ENCODE peak calls at places on chromosomes 3 and 15, in four cellular contexts. Q, C, F and I are unnamed samples.

GRCh38 chr15:50519740-50520425 is 26.6 kb downstream of the USP50 start:
- DNase-seq in Q (no peak), C (no peak), F (no peak), I (no peak)

GRCh38 chr3:188085596-188086560 is 68.1 kb upstream of the LPP start:
- DNase-seq in Q (no peak), C (no peak), F (no peak), I (no peak)

GRCh38 chr3:127275287-127275781 is 12.5 kb downstream of the PRR20G start:
- DNase-seq in Q (no peak), C (no peak), F (no peak), I (no peak)

GRCh38 chr3:183295211-183295610 is 42.2 kb downstream of the B3GNT5 start:
- DNase-seq in Q (no peak), C (no peak), F (peak; percentile 54), I (no peak)

GRCh38 chr3:131361464-131362421 is 19.8 kb upstream of the NUDT16 start:
- DNase-seq in Q (no peak), C (peak; percentile 36), F (peak; percentile 96), I (peak; percentile 27)

GRCh38 chr3:52218953-52219650 is 6.3 kb downstream of the TLR9 start:
- DNase-seq in Q (no peak), C (no peak), F (no peak), I (no peak)

GRCh38 chr15:101498731-101499480 is 9.4 kb upstream of the PCSK6 start:
- DNase-seq in Q (no peak), C (no peak), F (no peak), I (no peak)

GRCh38 chr15:33492434-33493052 is 181.8 kb downstream of the RYR3 start:
- DNase-seq in Q (no peak), C (no peak), F (no peak), I (no peak)

GRCh38 chr3:20843037-20843436 is 657.0 kb upstream of the SGO1 start:
- DNase-seq in Q (no peak), C (no peak), F (no peak), I (no peak)
- H3K9me3 ChIP-seq in Q (no peaks in the 10 kb centered on the region), C (no peaks in the 10 kb centered on the region), F (peaks cover under 1% of the 10 kb centered on the region), I (no peaks in the 10 kb centered on the region)

GRCh38 chr3:80663426-80663825 is 895.6 kb upstream of the ROBO1 start:
- DNase-seq in Q (no peak), C (no peak), F (no peak), I (no peak)
- H3K27ac ChIP-seq in Q (no peak overlapping the region), C (no peak overlapping the region), F (no peak overlapping the region), I (no peak overlapping the region)

DNA sequence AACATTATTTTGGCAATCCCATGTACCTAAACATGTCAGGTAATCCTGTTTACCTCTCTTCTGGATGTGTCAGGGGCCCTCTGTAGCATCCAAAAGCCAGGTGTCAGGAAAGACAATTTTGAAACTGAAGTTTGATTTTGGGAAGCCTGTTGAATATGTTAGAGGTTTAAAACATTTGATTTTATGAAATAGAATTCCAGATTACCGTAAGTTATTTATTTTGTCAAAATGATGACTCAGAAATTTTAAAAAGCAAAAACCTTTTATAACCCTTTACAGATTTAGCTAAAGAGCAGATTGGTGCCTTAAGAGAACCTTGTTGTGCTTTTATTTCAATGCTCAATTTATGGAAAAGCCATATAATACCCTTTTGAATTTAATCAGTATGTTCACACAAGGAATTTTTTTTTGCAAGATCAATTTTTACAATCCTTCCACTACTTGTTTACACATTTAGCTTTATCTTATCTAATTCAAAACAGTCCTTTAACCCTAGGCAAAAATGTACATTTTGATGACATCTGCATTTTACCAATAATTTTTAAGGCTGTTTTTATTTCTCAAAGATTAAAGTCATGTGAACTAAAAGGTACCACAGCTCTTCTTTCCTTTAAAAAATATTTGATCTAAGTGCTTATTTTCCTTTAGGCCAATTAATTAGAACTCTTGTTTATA is 10.0 kb downstream of the KIF15 start:
- DNase-seq in Q (no peak), C (no peak), F (no peak), I (no peak)
- H3K9me3 ChIP-seq in Q (no peaks in the 10 kb centered on the region), C (peaks cover 20% of the 10 kb centered on the region), F (peaks cover 54% of the 10 kb centered on the region), I (no peaks in the 10 kb centered on the region)

GRCh38 chr3:58049143-58049785 is 41.0 kb downstream of the FLNB start:
- DNase-seq in Q (no peak), C (peak; percentile 66), F (peak; percentile 47), I (no peak)
- H3K27ac ChIP-seq in Q (no peak overlapping the region), C (peak overlapping the region; percentile 81), F (peak overlapping the region; percentile 79), I (no peak overlapping the region)

DNA sequence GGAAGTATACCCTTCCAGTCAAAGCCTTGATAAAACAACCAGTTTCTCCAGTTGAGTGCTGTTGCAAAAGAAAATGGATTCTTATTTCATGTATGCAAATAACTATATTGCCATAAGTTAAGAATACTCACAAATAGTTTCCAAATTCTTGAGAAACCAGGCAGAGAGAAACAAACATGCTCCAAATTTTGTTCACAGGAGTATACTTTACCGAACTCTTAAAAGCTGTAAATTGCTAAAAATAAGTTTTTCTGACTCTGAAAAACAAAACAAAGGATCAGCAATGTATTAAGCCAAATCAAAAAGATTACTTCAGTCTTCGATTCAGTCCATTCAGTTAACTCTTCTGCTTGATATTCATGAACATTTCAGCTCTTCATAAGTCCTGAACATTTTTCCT is 646.5 kb downstream of the MCTP2 start:
- DNase-seq in Q (no peak), C (no peak), F (no peak), I (no peak)
- H3K9me3 ChIP-seq in Q (peaks cover 8% of the 10 kb centered on the region), C (peaks cover 15% of the 10 kb centered on the region), F (peaks cover 43% of the 10 kb centered on the region), I (no peaks in the 10 kb centered on the region)